ENCODE peak calls at places on chromosomes 1 and 21, in four cellular contexts. One of them, this sample, is unnamed. For H3K4me1, the result is how much of the 10 kb centered on the place peaks cover.

GRCh38 chr21:26920055-26920454 is 46.8 kb downstream of the ADAMTS5 start:
- DNase-seq in lower lobe of right lung: no peak
- DNase-seq in NT2/D1: no peak
- DNase-seq in uterus: no peak
- DNase-seq in this sample: no peak

GRCh38 chr1:110480356-110481096 is 29.6 kb downstream of the PROK1 start:
- DNase-seq in uterus: no peak
- DNase-seq in NT2/D1: no peak
- DNase-seq in lower lobe of right lung: no peak
- DNase-seq in this sample: no peak

GRCh38 chr1:202131956-202132821 is 9.5 kb downstream of the GPR37L1 start:
- DNase-seq in NT2/D1: no peak
- DNase-seq in uterus: peak
- DNase-seq in lower lobe of right lung: peak
- DNase-seq in this sample: peak

GRCh38 chr1:93447481-93448291 is at the start of gene FNBP1L:
- DNase-seq in NT2/D1: peak
- DNase-seq in uterus: peak
- DNase-seq in lower lobe of right lung: peak
- DNase-seq in this sample: peak

GRCh38 chr1:221945669-221946068 is 203.8 kb upstream of the DUSP10 start:
- DNase-seq in lower lobe of right lung: no peak
- DNase-seq in NT2/D1: no peak
- DNase-seq in uterus: no peak
- DNase-seq in this sample: no peak

GRCh38 chr1:99647460-99647859 is 1.5 kb downstream of the PALMD start:
- DNase-seq in NT2/D1: no peak
- DNase-seq in lower lobe of right lung: no peak
- DNase-seq in uterus: no peak
- DNase-seq in this sample: no peak

GRCh38 chr1:119475866-119476439 is 31.1 kb upstream of the HSD3B1 start:
- DNase-seq in NT2/D1: peak
- DNase-seq in uterus: no peak
- DNase-seq in lower lobe of right lung: peak
- DNase-seq in this sample: no peak

GRCh38 chr1:180926164-180926981 is 13.7 kb downstream of the KIAA1614 start:
- DNase-seq in lower lobe of right lung: no peak
- DNase-seq in uterus: peak
- DNase-seq in NT2/D1: no peak
- DNase-seq in this sample: peak

GRCh38 chr1:8367571-8368184 is 49.8 kb downstream of the SLC45A1 start:
- DNase-seq in uterus: no peak
- DNase-seq in lower lobe of right lung: no peak
- DNase-seq in NT2/D1: no peak
- DNase-seq in this sample: no peak

GRCh38 chr1:28737245-28738137 is 751 bp downstream of the YTHDF2 start:
- DNase-seq in uterus: peak
- DNase-seq in lower lobe of right lung: peak
- DNase-seq in NT2/D1: peak
- DNase-seq in this sample: peak

GRCh38 chr21:34882719-34883131 is 166.4 kb downstream of the RUNX1 start:
- DNase-seq in uterus: no peak
- DNase-seq in NT2/D1: no peak
- DNase-seq in lower lobe of right lung: no peak
- DNase-seq in this sample: no peak

GRCh38 chr1:43970911-43971310 is 1.1 kb downstream of the DPH2 start:
- DNase-seq in uterus: no peak
- DNase-seq in lower lobe of right lung: no peak
- DNase-seq in NT2/D1: no peak
- DNase-seq in this sample: no peak
- H3K4me3 ChIP-seq in uterus: no peak
- H3K4me3 ChIP-seq in lower lobe of right lung: peak
- H3K4me3 ChIP-seq in NT2/D1: peak
- H3K4me3 ChIP-seq in this sample: peak

GRCh38 chr1:186655877-186656276 is 24.3 kb downstream of the PTGS2 start:
- DNase-seq in NT2/D1: no peak
- DNase-seq in uterus: no peak
- DNase-seq in lower lobe of right lung: no peak
- DNase-seq in this sample: no peak
- H3K4me1 ChIP-seq in NT2/D1: under half
- H3K4me1 ChIP-seq in uterus: under half
- H3K4me1 ChIP-seq in lower lobe of right lung: under half
- H3K4me1 ChIP-seq in this sample: under half

GRCh38 chr1:147581459-147581858 is 40.2 kb downstream of the BCL9 start:
- DNase-seq in lower lobe of right lung: no peak
- DNase-seq in NT2/D1: no peak
- DNase-seq in uterus: no peak
- DNase-seq in this sample: no peak

GRCh38 chr1:147580609-147581008 is 39.3 kb downstream of the BCL9 start:
- DNase-seq in uterus: no peak
- DNase-seq in lower lobe of right lung: no peak
- DNase-seq in NT2/D1: no peak
- DNase-seq in this sample: no peak

GRCh38 chr1:147579532-147580199 is 38.4 kb downstream of the BCL9 start:
- DNase-seq in lower lobe of right lung: peak
- DNase-seq in NT2/D1: no peak
- DNase-seq in uterus: no peak
- DNase-seq in this sample: no peak

GRCh38 chr1:147577033-147577773 is 35.9 kb downstream of the BCL9 start:
- DNase-seq in lower lobe of right lung: no peak
- DNase-seq in NT2/D1: no peak
- DNase-seq in uterus: no peak
- DNase-seq in this sample: no peak

GRCh38 chr1:147580200-147580557 is 38.9 kb downstream of the BCL9 start:
- DNase-seq in lower lobe of right lung: no peak
- DNase-seq in NT2/D1: no peak
- DNase-seq in uterus: no peak
- DNase-seq in this sample: no peak
- H3K4me3 ChIP-seq in lower lobe of right lung: no peak
- H3K4me3 ChIP-seq in NT2/D1: no peak
- H3K4me3 ChIP-seq in uterus: no peak
- H3K4me3 ChIP-seq in this sample: no peak

GRCh38 chr1:10900691-10901090 is 104.2 kb upstream of the CASZ1 start:
- DNase-seq in NT2/D1: no peak
- DNase-seq in uterus: no peak
- DNase-seq in lower lobe of right lung: no peak
- DNase-seq in this sample: no peak
- H3K4me1 ChIP-seq in NT2/D1: under half
- H3K4me1 ChIP-seq in uterus: under half
- H3K4me1 ChIP-seq in lower lobe of right lung: under half
- H3K4me1 ChIP-seq in this sample: under half

GRCh38 chr1:53888716-53889115 is 881 bp downstream of the YIPF1 start:
- DNase-seq in lower lobe of right lung: no peak
- DNase-seq in NT2/D1: no peak
- DNase-seq in uterus: no peak
- DNase-seq in this sample: no peak
- H3K4me3 ChIP-seq in lower lobe of right lung: peak
- H3K4me3 ChIP-seq in NT2/D1: no peak
- H3K4me3 ChIP-seq in uterus: no peak
- H3K4me3 ChIP-seq in this sample: peak

GRCh38 chr1:240310226-240310925 is 218.7 kb downstream of the FMN2 start:
- DNase-seq in uterus: no peak
- DNase-seq in lower lobe of right lung: no peak
- DNase-seq in NT2/D1: no peak
- DNase-seq in this sample: no peak

GRCh38 chr1:240309804-240310203 is 218.1 kb downstream of the FMN2 start:
- DNase-seq in lower lobe of right lung: no peak
- DNase-seq in NT2/D1: no peak
- DNase-seq in uterus: no peak
- DNase-seq in this sample: no peak

GRCh38 chr1:240304466-240304865 is 212.8 kb downstream of the FMN2 start:
- DNase-seq in lower lobe of right lung: no peak
- DNase-seq in NT2/D1: no peak
- DNase-seq in uterus: no peak
- DNase-seq in this sample: no peak

GRCh38 chr1:240308061-240308460 is 216.4 kb downstream of the FMN2 start:
- DNase-seq in lower lobe of right lung: no peak
- DNase-seq in NT2/D1: no peak
- DNase-seq in uterus: no peak
- DNase-seq in this sample: no peak

GRCh38 chr1:240306673-240307072 is 215.0 kb downstream of the FMN2 start:
- DNase-seq in lower lobe of right lung: no peak
- DNase-seq in NT2/D1: no peak
- DNase-seq in uterus: no peak
- DNase-seq in this sample: no peak
- H3K4me1 ChIP-seq in lower lobe of right lung: under half
- H3K4me1 ChIP-seq in NT2/D1: under half
- H3K4me1 ChIP-seq in uterus: under half
- H3K4me1 ChIP-seq in this sample: under half

DNA sequence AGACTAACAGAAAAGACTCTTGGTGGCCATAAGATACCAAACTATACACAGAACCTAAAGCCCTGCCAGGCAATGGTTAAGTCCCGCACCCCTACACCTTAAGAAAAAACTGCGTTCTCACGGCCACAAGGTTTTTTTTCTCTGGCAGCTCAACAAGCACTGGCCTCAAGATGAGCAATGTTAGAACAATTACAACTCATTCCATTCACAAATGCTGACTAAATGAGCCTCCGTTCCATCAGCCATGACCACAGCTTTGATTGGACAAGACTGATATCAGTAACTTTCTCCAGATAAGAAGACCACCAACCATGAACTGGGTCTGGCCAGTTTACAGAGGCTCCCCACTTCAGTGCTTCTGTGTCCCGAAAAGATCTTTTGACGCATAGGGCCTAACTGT is 31.9 kb downstream of the SEC16B start:
- DNase-seq in NT2/D1: no peak
- DNase-seq in uterus: no peak
- DNase-seq in lower lobe of right lung: no peak
- DNase-seq in this sample: no peak
- H3K4me3 ChIP-seq in NT2/D1: no peak
- H3K4me3 ChIP-seq in uterus: no peak
- H3K4me3 ChIP-seq in lower lobe of right lung: no peak
- H3K4me3 ChIP-seq in this sample: no peak

GRCh38 chr21:31502537-31503143 is 156.9 kb upstream of the SOD1 start:
- DNase-seq in lower lobe of right lung: no peak
- DNase-seq in NT2/D1: no peak
- DNase-seq in uterus: no peak
- DNase-seq in this sample: no peak

GRCh38 chr21:31500976-31501375 is 156.9 kb upstream of the TIAM1 start:
- DNase-seq in lower lobe of right lung: no peak
- DNase-seq in NT2/D1: no peak
- DNase-seq in uterus: no peak
- DNase-seq in this sample: no peak

GRCh38 chr21:31503467-31503866 is 156.0 kb upstream of the SOD1 start:
- DNase-seq in NT2/D1: no peak
- DNase-seq in uterus: no peak
- DNase-seq in lower lobe of right lung: no peak
- DNase-seq in this sample: no peak

GRCh38 chr21:31500071-31500470 is 156.0 kb upstream of the TIAM1 start:
- DNase-seq in uterus: peak
- DNase-seq in lower lobe of right lung: no peak
- DNase-seq in NT2/D1: no peak
- DNase-seq in this sample: no peak

GRCh38 chr21:31501921-31502320 is 157.6 kb upstream of the SOD1 start:
- DNase-seq in lower lobe of right lung: no peak
- DNase-seq in NT2/D1: no peak
- DNase-seq in uterus: no peak
- DNase-seq in this sample: no peak
- H3K4me1 ChIP-seq in lower lobe of right lung: under half
- H3K4me1 ChIP-seq in NT2/D1: under half
- H3K4me1 ChIP-seq in uterus: under half
- H3K4me1 ChIP-seq in this sample: under half

DNA sequence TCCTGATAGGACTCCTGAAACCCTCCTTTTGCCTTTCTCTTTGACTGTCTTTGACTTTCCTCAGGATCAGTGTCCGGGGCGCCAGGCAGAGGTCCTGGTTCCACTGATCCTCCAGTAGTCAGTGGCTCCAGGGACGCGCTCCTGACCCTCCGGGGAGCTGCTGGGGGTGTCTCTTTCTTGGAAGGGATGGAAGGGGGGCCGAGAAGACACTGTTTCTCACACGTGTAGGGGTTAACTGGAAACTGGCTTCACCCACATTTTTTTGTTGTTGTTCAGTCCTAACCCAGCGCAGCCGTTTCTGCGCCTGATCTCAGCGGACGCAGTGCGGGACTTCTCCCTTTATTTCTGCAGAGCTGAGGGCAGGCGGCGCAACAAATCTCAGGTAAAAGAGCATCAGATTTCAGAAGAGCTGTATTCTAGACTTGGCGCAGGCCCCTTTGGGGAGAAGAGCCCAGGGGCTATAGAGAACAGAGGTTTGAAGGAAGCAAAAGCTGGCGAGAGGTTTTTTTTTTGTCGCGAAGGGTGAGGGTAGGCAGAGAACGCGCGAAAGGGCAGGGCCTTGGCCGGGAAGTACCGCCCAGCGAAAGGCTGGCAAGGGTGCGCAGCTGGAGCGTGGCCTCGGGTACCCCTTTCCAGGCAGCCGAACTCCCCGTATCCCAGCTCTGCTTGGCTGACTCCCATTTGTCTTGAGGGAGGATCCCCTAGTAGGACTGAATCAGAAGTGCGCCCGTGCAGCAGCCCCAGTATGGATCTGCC is 4.3 kb upstream of the LHX9 start:
- DNase-seq in uterus: no peak
- DNase-seq in lower lobe of right lung: no peak
- DNase-seq in NT2/D1: no peak
- DNase-seq in this sample: no peak
- H3K4me3 ChIP-seq in uterus: no peak
- H3K4me3 ChIP-seq in lower lobe of right lung: peak
- H3K4me3 ChIP-seq in NT2/D1: peak
- H3K4me3 ChIP-seq in this sample: peak

DNA sequence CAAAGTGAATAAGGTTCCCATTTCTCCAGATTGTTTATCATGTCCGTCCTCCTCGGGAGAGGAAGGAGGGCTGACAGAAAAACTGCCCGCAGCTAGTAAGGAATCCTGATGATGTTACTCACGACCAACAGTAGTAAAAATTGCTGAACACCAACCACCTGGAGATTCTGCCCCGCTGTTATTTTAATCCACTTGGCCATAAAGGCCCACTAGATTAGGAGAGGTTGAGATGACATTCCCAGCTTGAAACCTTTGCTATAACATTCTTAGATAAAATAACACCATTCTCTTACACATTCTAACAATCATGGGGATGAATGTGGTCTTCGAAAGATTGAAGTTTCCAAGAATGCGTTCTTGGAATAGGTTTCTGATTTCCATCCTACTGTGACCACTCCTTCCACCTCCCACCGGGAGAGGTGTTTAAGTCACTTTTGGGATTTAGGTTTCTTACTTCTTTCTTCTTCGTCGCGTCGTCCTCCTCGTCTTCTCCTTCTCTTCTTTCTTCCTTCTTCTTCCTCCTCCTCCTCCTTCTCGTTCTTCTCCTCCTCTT is 1.9 kb downstream of the CACHD1 start:
- DNase-seq in uterus: no peak
- DNase-seq in lower lobe of right lung: no peak
- DNase-seq in NT2/D1: no peak
- DNase-seq in this sample: no peak
- H3K4me1 ChIP-seq in uterus: under half
- H3K4me1 ChIP-seq in lower lobe of right lung: half or more
- H3K4me1 ChIP-seq in NT2/D1: under half
- H3K4me1 ChIP-seq in this sample: under half

This sample was measured in gastrocnemius medialis.